ENCODE peak calls at places on chromosomes 2 and 18, in eight cellular contexts. U, P, B, Q, S, F, Z and R are unnamed samples.

GRCh38 chr2:61173116-61173515 is 11.1 kb downstream of the C2orf74 start:
- DNase-seq in B (no peak), U (no peak), F (no peak), S (no peak), Z (no peak), P (no peak), Q (no peak), R (peak; percentile 74)

GRCh38 chr2:190635781-190636180 is 13.1 kb upstream of the NAB1 start:
- DNase-seq in Z (no peak), B (no peak), F (no peak), Q (no peak), P (no peak), S (no peak), U (no peak), R (no peak)

GRCh38 chr2:151828890-151829324 is 686 bp upstream of the ARL5A start:
- DNase-seq in Q (no peak), U (no peak), B (no peak), Z (no peak), F (no peak), S (no peak), P (no peak), R (no peak)

GRCh38 chr2:177029501-177029900 is 183.1 kb upstream of the HNRNPA3 start:
- DNase-seq in Z (no peak), F (no peak), B (no peak), Q (no peak), P (no peak), U (no peak), S (no peak), R (no peak)

GRCh38 chr2:100674671-100675070 is 111.9 kb downstream of the PDCL3 start:
- DNase-seq in S (no peak), B (no peak), P (no peak), Q (no peak), U (no peak), Z (no peak), F (no peak), R (no peak)

GRCh38 chr18:10928971-10929373 is 220.4 kb downstream of the PIEZO2 start:
- DNase-seq in P (no peak), S (no peak), F (no peak), Q (no peak), U (no peak), B (no peak), Z (peak; percentile 91), R (no peak)

GRCh38 chr2:214076527-214076926 is 334.3 kb upstream of the VWC2L start:
- DNase-seq in S (no peak), Q (no peak), F (no peak), P (no peak), B (no peak), Z (no peak), U (no peak), R (no peak)

GRCh38 chr2:18047114-18047695 is 168.7 kb downstream of the KCNS3 start:
- DNase-seq in P (no peak), B (no peak), U (no peak), Z (peak; percentile 2), S (no peak), F (no peak), Q (no peak), R (no peak)

GRCh38 chr2:117917223-117917917 is 96.5 kb downstream of the CCDC93 start:
- DNase-seq in Q (no peak), Z (no peak), F (no peak), U (no peak), B (no peak), P (no peak), S (no peak), R (no peak)

GRCh38 chr2:53751728-53752127 is 15.9 kb upstream of the CHAC2 start:
- DNase-seq in F (no peak), S (no peak), P (no peak), Q (no peak), U (no peak), B (no peak), Z (peak; percentile 45), R (no peak)

GRCh38 chr18:38250981-38251380 is 685.4 kb upstream of the CELF4 start:
- DNase-seq in U (no peak), F (no peak), B (no peak), Q (no peak), S (no peak), P (no peak), Z (peak; percentile 6), R (no peak)

GRCh38 chr2:68770271-68771111 is 35.9 kb downstream of the ARHGAP25 start:
- DNase-seq in Q (no peak), S (no peak), F (no peak), U (no peak), B (no peak), P (no peak), Z (peak; percentile 42), R (no peak)

GRCh38 chr2:100653449-100654045 is 90.8 kb downstream of the PDCL3 start:
- DNase-seq in F (no peak), Q (no peak), S (no peak), B (no peak), U (no peak), P (no peak), Z (no peak), R (no peak)

GRCh38 chr2:99188357-99188756 is 7.4 kb downstream of the MRPL30 start:
- DNase-seq in F (no peak), U (no peak), S (no peak), Z (no peak), Q (no peak), B (no peak), P (no peak), R (no peak)

GRCh38 chr2:13682878-13683277 is 949.6 kb upstream of the LRATD1 start:
- DNase-seq in P (no peak), B (no peak), Q (no peak), U (no peak), S (no peak), Z (peak; percentile 39), F (no peak), R (peak; percentile 68)

GRCh38 chr2:44392338-44392943 is 30.7 kb downstream of the CAMKMT start:
- DNase-seq in P (peak; percentile 42), Q (no peak), U (peak; percentile 32), B (no peak), Z (no peak), S (no peak), F (peak; percentile 29), R (peak; percentile 72)

GRCh38 chr2:96532641-96533291 is 3.8 kb upstream of the ARID5A start:
- DNase-seq in Q (no peak), B (no peak), Z (no peak), S (no peak), F (no peak), P (no peak), U (peak; percentile 39), R (no peak)

GRCh38 chr2:19426941-19427340 is 68.5 kb upstream of the OSR1 start:
- DNase-seq in S (no peak), Z (no peak), F (no peak), P (no peak), U (no peak), B (no peak), Q (no peak), R (no peak)

GRCh38 chr2:105790467-105791118 is 45.9 kb downstream of the NCK2 start:
- DNase-seq in F (peak; percentile 79), Q (no peak), U (no peak), S (no peak), B (no peak), Z (no peak), P (no peak), R (no peak)

GRCh38 chr2:20490300-20491181 is 43.7 kb downstream of the RHOB start:
- DNase-seq in Q (no peak), B (no peak), S (no peak), P (peak; percentile 70), F (peak; percentile 38), Z (peak; percentile 99), U (peak; percentile 76), R (peak; percentile 43)

GRCh38 chr2:151379191-151379590 is 21.8 kb downstream of the TNFAIP6 start:
- DNase-seq in F (no peak), Q (no peak), P (no peak), S (no peak), Z (no peak), B (no peak), U (no peak), R (no peak)

GRCh38 chr2:28606986-28607441 is 111.2 kb downstream of the PLB1 start:
- DNase-seq in S (no peak), B (no peak), U (no peak), P (no peak), Z (peak; percentile 62), F (no peak), Q (no peak), R (no peak)
- TF ChIP-seq CTCF in S (no peak), B (no peak), U (no peak), P (no peak), Z (no peak), F (no peak), Q (no peak), R (no peak)

GRCh38 chr2:47034973-47035609 is 119.5 kb upstream of the MCFD2 start:
- DNase-seq in S (no peak), Q (peak; percentile 36), P (peak; percentile 42), U (no peak), B (peak; percentile 86), F (peak; percentile 46), Z (peak; percentile 79), R (no peak)

GRCh38 chr2:47035615-47036488 is 119.3 kb downstream of the STPG4 start:
- DNase-seq in S (no peak), Z (no peak), U (no peak), B (no peak), F (no peak), P (no peak), Q (no peak), R (no peak)

GRCh38 chr2:47031909-47032668 is 116.5 kb upstream of the MCFD2 start:
- DNase-seq in F (no peak), U (no peak), Z (no peak), S (no peak), Q (no peak), B (no peak), P (no peak), R (no peak)

GRCh38 chr2:47032773-47033101 is 117.1 kb upstream of the MCFD2 start:
- DNase-seq in S (no peak), Z (no peak), F (no peak), U (no peak), Q (no peak), B (no peak), P (no peak), R (no peak)

GRCh38 chr2:47033102-47033880 is 117.7 kb upstream of the MCFD2 start:
- DNase-seq in P (no peak), F (no peak), U (no peak), Q (no peak), S (no peak), B (no peak), Z (no peak), R (no peak)
- H3K4me3 ChIP-seq in P (no peak overlapping the region), F (no peak overlapping the region), U (no peak overlapping the region), Q (no peak overlapping the region), S (no peak overlapping the region), B (no peak overlapping the region), Z (no peak overlapping the region), R (no peak overlapping the region)

GRCh38 chr2:57850415-57851130 is 196.0 kb upstream of the VRK2 start:
- DNase-seq in U (no peak), Z (no peak), P (no peak), F (no peak), B (no peak), S (peak; percentile 59), Q (no peak), R (no peak)
- H3K9me3 ChIP-seq in U (no peaks in the 10 kb centered on the region), Z (no peaks in the 10 kb centered on the region), P (no peaks in the 10 kb centered on the region), F (no peaks in the 10 kb centered on the region), B (no peaks in the 10 kb centered on the region), S (no peaks in the 10 kb centered on the region), Q (no peaks in the 10 kb centered on the region), R (no peaks in the 10 kb centered on the region)

DNA sequence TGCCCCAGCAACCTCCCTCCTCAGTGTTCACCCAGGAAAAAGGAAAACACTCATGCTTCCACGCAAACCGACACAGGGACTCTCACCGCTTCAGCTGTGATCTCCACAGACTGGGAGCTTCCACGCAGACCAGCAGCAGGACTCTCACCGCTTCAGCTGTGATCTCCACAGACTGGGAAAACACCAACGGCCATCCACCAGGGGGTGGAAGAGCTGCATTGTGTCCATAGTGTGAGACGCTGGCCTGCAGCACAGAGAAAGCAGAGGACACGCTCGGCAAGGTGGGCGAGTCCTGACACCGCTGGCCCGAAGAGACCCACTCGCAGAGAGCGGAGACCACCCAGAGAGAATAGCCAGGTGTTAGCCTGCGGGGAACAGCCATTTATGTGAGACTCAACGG is 42.5 kb upstream of the NFATC1 start:
- DNase-seq in B (no peak), Z (no peak), U (no peak), S (no peak), F (no peak), P (no peak), Q (no peak), R (peak; percentile 62)
- TF ChIP-seq CTCF in B (no peak), Z (peak; percentile 6), U (no peak), S (no peak), F (no peak), P (no peak), Q (no peak), R (no peak)